ENCODE peak calls at places on chromosomes 3 and 15, in four cellular contexts. F, I, T and D are unnamed samples.

GRCh38 chr3:27494784-27495183 is 10.6 kb upstream of the SLC4A7 start:
- DNase-seq in F (no peak), I (no peak), T (no peak), D (no peak)

GRCh38 chr3:72739521-72740466 is 108.5 kb downstream of the SHQ1 start:
- DNase-seq in F (no peak), I (no peak), T (no peak), D (no peak)

GRCh38 chr15:69308949-69309348 is 10.2 kb downstream of the PAQR5 start:
- DNase-seq in F (no peak), I (no peak), T (no peak), D (no peak)

GRCh38 chr15:44157679-44158078 is 37.4 kb downstream of the FRMD5 start:
- DNase-seq in F (no peak), I (no peak), T (no peak), D (no peak)

GRCh38 chr3:194285024-194285858 is 65.9 kb downstream of the CPN2 start:
- DNase-seq in F (no peak), I (no peak), T (no peak), D (no peak)

GRCh38 chr3:194905696-194906095 is 220.0 kb downstream of the FAM43A start:
- DNase-seq in F (no peak), I (no peak), T (no peak), D (no peak)

GRCh38 chr3:194512895-194513601 is 26.2 kb upstream of the ATP13A3 start:
- DNase-seq in F (no peak), I (no peak), T (no peak), D (no peak)

GRCh38 chr3:87361956-87362355 is 85.6 kb upstream of the POU1F1 start:
- DNase-seq in F (no peak), I (no peak), T (peak), D (no peak)

GRCh38 chr15:74297867-74298266 is 61.7 kb downstream of the CCDC33 start:
- DNase-seq in F (no peak), I (no peak), T (no peak), D (no peak)

DNA sequence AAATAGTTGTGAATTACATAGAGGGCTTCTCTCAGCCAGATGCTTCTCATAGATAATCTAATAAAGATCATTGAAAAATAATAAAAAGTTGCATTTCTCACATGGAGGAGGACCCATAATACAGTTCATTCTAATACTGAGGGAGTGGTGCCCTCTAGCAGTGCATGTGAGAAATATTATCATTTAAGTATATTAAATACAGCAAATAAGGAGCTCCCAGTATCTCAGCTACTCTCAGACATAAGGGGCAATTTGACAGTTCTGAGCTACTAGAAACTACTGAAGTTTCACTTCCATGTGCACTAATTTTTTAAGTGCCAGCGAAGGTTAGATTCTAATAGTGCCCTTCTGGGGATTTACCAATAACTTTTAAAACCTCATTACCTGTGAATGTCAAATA is 188.3 kb downstream of the IL5RA start:
- DNase-seq in F (no peak), I (no peak), T (peak), D (no peak)
- TF ChIP-seq CTCF in F (peak), I (no peak), T (peak), D (peak)

DNA sequence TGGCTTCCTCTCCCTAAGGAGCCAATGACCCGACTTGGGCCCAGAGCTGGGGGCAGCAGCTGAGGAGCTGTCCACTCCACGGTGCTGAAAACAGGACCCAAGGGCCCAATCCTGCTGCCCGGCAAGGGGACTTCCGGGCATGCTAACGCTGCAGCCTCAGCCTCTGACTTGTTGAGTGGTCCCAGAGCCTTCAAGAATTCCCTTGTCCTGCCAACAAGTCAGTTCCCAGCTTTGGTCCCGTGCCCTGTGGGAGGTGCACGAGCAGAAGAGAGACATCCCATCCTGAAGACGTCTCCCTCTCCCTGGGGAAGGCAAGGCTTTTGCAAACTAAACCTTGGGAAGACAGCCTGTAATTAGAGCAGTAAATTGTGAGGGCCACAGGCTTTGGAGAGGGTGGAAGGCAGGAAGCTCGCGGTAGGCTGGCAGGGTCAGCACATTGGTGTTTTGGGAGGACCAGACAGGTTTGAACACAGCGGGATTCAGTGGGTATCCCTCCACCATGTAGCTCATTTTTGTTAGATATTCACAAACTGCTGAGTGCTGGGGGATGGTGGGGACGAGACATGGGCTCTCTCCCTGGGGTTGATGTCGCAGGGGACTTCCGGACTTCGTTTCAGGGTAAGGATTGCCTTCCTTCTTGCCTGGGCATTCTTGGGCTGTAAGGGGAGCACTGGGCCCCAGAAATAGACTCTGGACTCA is 29.8 kb upstream of the PRR23E start:
- DNase-seq in F (no peak), I (no peak), T (no peak), D (peak)
- TF ChIP-seq CTCF in F (no peak), I (no peak), T (no peak), D (no peak)

GRCh38 chr15:77607111-77607893 is 25.4 kb downstream of the LINGO1 start:
- DNase-seq in F (no peak), I (no peak), T (no peak), D (no peak)
- TF ChIP-seq CTCF in F (no peak), I (no peak), T (no peak), D (no peak)

DNA sequence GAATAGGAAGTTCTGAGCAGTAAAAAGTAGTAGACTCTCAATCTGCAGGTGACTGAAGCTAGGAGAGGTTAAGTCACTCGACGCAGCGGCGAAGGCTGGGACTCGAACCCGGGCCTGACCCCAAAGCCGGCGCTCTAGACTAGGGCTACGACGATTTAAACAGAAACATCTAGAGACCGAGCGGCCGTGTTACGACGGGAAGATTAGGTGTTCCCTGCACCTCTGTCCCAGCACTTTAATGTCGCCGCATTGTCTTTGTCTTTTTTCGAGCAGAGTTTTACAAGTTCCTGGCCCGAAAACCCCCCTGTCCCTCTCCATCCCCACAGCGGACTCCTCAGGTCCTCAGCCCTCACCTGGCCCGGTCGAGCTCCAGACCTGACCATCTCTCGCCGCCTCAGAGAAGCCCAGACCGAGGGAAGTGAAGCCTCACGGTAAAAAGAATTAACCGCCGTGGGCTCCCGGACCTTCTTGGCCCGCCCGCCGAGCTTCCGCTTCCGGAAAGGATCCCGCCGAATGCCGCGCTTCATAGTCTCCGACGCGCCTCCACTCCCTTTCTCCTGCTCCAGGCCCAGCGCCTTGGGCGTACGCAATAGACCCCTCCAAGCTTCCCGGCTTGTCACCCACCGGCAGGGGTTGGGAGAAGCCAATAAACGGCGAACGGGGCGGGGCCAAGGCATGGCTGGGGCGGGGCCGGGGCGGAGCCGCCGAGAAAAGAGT is at the start of gene CCDC14:
- DNase-seq in F (peak), I (peak), T (peak), D (peak)
- TF ChIP-seq CTCF in F (no peak), I (no peak), T (no peak), D (no peak)

DNA sequence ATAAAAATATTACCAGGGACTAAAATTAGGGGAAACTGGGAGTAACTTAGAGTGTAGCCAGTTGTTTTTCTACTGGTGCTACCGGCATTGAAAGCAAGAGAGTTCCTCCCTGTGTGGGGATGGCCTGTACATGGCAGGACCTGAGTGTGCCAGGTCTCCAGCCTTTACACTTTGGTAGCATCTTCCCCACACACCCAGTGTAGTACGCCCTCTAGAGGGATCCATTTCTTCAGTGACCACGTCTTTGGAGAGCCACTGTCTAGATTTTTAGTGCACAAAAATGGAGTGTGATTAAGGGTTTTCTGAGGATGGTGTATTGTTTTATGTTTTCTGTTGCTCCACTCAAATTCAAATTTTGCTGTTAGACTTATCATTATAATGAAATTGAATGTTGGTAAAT is 507.0 kb upstream of the TPRG1 start:
- DNase-seq in F (no peak), I (no peak), T (peak), D (no peak)
- TF ChIP-seq CTCF in F (peak), I (no peak), T (peak), D (no peak)

DNA sequence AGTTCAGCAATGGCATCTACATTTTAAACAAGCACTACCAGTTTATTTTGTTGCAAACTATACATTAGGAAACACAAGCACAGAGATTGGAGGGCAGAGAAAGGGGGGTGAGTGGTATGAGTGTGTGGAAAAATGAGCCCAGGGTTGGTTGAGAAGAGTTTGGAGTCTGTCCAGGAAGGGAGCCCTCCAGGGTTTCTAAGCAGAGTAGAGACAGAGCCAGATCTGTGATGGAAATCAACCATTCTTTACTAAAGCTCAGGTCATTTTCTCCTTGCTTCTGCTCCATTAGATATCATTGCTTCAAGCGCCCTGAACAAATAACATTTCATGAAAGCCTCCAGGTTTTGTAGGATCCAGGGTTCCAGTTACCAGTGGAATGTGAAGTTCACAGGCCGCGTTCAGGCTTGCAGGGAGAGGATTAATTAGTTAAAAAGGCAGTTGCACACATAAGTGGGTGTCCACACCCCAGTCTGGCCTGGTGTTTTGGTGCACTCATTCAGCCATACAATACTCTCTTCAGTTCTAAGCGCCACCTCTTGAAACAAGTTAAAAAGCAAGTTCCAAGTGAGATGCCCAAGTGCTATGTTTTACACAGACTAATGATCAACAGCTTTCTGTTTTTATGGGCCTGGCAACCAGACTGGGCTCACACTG is 16.5 kb upstream of the BOC start:
- DNase-seq in F (no peak), I (no peak), T (no peak), D (no peak)
- TF ChIP-seq CTCF in F (no peak), I (no peak), T (no peak), D (no peak)